ENCODE peak calls at places on chromosomes 2 and 18, in five cellular contexts. W is activated B cell treated with CpG ODN at 0.5 μM for 24 hours, U is WTC11, V is natural killer cell, Y is bronchial epithelial cell. A is an unnamed sample.

GRCh38 chr18:22324191-22325131 is 93.3 kb downstream of the CTAGE1 start:
- DNase-seq in V (no peak), W (no peak), Y (peak), U (peak), A (no peak)

GRCh38 chr2:197080611-197081010 is 154.1 kb upstream of the PGAP1 start:
- DNase-seq in V (no peak), W (no peak), Y (no peak), U (no peak), A (no peak)

GRCh38 chr2:219452361-219453317 is 18.0 kb downstream of the SPEG start:
- DNase-seq in U (peak), Y (peak), W (no peak), V (no peak), A (no peak)

GRCh38 chr2:195410272-195410671 is 246.8 kb upstream of the SLC39A10 start:
- DNase-seq in Y (no peak), V (no peak), U (no peak), W (no peak), A (no peak)

GRCh38 chr2:24021122-24021998 is 11.5 kb downstream of the MFSD2B start:
- DNase-seq in U (peak), W (no peak), Y (peak), V (no peak), A (no peak)

GRCh38 chr2:15412779-15413178 is 148.4 kb downstream of the NBAS start:
- DNase-seq in V (no peak), W (no peak), Y (no peak), U (no peak), A (no peak)

GRCh38 chr2:233538741-233539140 is 27.8 kb downstream of the USP40 start:
- DNase-seq in V (no peak), Y (no peak), W (no peak), U (no peak), A (no peak)

GRCh38 chr2:186540971-186541370 is 48.9 kb upstream of the ITGAV start:
- DNase-seq in U (no peak), Y (no peak), W (no peak), V (no peak), A (no peak)

GRCh38 chr2:58425368-58425767 is 184.2 kb upstream of the FANCL start:
- DNase-seq in W (no peak), U (no peak), V (no peak), Y (no peak), A (no peak)

GRCh38 chr2:110806053-110806452 is 73.7 kb downstream of the ACOXL start:
- DNase-seq in U (no peak), V (peak), W (peak), Y (no peak), A (no peak)

GRCh38 chr2:56100791-56101312 is 82.9 kb upstream of the CCDC85A start:
- DNase-seq in V (no peak), Y (no peak), U (no peak), W (no peak), A (no peak)

GRCh38 chr2:23273786-23274185 is 111.2 kb upstream of the KLHL29 start:
- DNase-seq in U (no peak), Y (peak), W (no peak), V (no peak), A (no peak)

GRCh38 chr2:11145350-11145749 is 9.9 kb upstream of the SLC66A3 start:
- DNase-seq in Y (no peak), W (no peak), U (no peak), V (no peak), A (no peak)

GRCh38 chr2:61887684-61888303 is 662 bp downstream of the CCT4 start:
- DNase-seq in V (peak), U (no peak), Y (peak), W (no peak), A (no peak)

GRCh38 chr18:40851014-40851429 is 1104.0 kb upstream of the PIK3C3 start:
- DNase-seq in V (no peak), U (no peak), Y (peak), W (no peak), A (no peak)

GRCh38 chr2:53944542-53944941 is 26.3 kb downstream of the PSME4 start:
- DNase-seq in U (no peak), Y (no peak), W (no peak), V (no peak), A (no peak)

GRCh38 chr2:172790404-172790803 is 54.8 kb downstream of the RAPGEF4 start:
- DNase-seq in V (no peak), U (no peak), W (no peak), Y (peak), A (no peak)

GRCh38 chr2:73080321-73081131 is 9.0 kb upstream of the SFXN5 start:
- DNase-seq in Y (no peak), W (no peak), V (no peak), U (no peak), A (no peak)

GRCh38 chr2:47223980-47224379 is 68.9 kb upstream of the STPG4 start:
- DNase-seq in U (no peak), W (no peak), Y (no peak), V (no peak), A (no peak)

GRCh38 chr18:48605408-48605845 is 66.6 kb downstream of the CTIF start:
- DNase-seq in Y (no peak), V (no peak), U (peak), W (no peak), A (no peak)

GRCh38 chr2:143433158-143433557 is 303.9 kb downstream of the ARHGAP15 start:
- DNase-seq in W (no peak), Y (no peak), V (no peak), U (no peak), A (no peak)
- TF ChIP-seq CTCF in W (no peak), Y (no peak), V (no peak), U (no peak), A (peak)

GRCh38 chr2:237966565-237967462 is at the start of gene UBE2F:
- DNase-seq in U (peak), Y (peak), V (peak), W (peak), A (peak)
- TF ChIP-seq CTCF in U (no peak), Y (no peak), V (no peak), W (no peak), A (no peak)

DNA sequence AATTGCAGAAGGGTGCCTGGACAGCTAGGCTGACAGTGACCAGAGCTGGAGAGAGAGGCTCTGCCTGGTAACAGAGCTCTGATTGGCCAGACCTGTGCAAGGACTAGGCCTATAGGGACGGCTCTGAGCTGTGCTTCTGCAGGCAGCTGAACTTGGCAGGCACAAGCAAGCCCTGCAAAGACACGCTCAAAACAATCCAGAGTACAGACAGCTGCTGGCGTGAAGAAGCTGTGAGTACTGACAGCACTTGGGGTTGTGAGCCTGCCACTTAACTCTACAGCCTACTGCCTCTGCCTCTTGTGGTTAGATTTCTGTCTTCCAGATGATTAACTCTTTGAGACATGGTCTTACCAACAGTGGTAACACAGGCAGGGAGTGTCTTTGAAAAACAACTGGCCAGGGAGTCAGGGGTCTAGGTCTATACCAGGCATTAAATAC is 568.6 kb downstream of the TNS1 start:
- DNase-seq in V (peak), Y (peak), W (no peak), U (peak), A (peak)
- TF ChIP-seq CTCF in V (no peak), Y (no peak), W (no peak), U (no peak), A (no peak)

DNA sequence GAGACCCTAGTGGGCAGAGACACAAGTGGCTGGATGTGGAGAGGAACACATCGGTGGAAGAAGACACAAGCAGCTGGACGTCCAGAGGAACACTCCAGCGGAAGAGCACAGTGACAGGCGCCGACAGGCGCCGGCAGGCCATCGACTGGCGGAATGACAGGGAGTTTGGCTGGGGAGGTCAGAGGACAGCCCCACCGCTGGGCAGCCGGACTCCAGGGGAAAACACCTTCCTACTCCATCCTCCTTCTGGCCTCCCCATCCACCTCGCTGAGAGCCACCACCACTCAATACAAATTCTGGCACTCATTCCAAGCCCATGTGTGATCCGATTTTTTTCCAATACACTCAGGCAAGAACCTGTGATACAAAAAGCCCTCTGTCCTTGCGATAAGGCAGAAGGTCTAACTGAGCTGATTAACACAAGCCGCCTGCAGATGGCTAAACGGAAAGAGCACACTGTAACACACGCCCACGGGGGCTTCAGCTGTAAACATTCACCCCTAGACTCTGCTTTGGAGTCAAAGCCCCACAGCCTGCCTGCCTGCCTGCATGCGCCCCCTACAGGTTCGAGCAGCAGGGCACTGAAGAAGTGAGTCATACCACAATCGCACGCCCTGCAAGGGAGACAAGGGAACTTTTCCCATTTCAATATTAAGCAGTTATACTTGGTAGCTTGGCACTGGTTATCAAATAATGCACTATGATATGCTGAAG is 50.2 kb upstream of the LRP1B start:
- DNase-seq in W (no peak), U (peak), Y (peak), V (no peak), A (no peak)
- TF ChIP-seq CTCF in W (no peak), U (peak), Y (peak), V (no peak), A (peak)

DNA sequence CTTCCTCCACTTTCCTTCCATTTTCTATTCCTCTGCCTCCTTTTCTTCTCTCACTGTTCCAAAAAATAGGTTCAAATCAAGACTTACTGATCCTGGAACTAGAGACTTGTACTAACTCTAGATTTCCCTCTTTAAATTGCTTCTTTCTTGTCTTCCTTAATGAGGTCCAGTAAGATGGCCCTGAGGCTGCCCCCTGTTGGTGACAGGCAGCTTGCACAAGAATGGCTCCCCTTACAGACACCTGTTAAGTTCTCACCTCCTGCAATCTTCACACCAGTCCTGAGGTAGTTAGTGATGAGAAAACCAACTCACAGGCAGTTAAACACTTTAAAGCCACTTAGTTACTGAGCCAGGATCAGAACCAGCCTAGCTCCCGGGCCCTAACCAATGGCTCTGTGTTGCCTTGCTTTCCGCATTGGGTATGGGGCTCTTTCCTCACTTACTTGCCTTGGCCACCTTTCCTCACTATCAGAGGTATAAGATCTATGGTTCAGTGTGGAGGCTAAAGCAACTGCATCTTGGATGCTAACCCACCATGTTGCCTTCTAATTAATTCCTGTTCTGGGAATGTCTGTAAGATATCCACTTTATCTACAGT is 130.6 kb downstream of the AKAIN1 start:
- DNase-seq in U (peak), Y (no peak), W (no peak), V (no peak), A (no peak)
- TF ChIP-seq CTCF in U (peak), Y (no peak), W (no peak), V (peak), A (peak)

GRCh38 chr2:27721884-27722485 is 49.5 kb upstream of the MRPL33 start:
- DNase-seq in V (no peak), Y (no peak), U (no peak), W (no peak), A (no peak)

GRCh38 chr2:27721335-27721734 is 50.2 kb upstream of the MRPL33 start:
- DNase-seq in Y (peak), U (no peak), W (no peak), V (no peak), A (no peak)

GRCh38 chr2:27724191-27724590 is 47.3 kb upstream of the MRPL33 start:
- DNase-seq in Y (no peak), W (no peak), U (no peak), V (no peak), A (no peak)

GRCh38 chr2:27724905-27725693 is 46.4 kb upstream of the MRPL33 start:
- DNase-seq in Y (no peak), W (no peak), U (no peak), V (no peak), A (no peak)

GRCh38 chr2:27723372-27724144 is 48.0 kb upstream of the MRPL33 start:
- DNase-seq in W (no peak), V (no peak), Y (peak), U (peak), A (no peak)
- TF ChIP-seq CTCF in W (no peak), V (peak), Y (peak), U (peak), A (peak)

GRCh38 chr2:38740851-38741541 is 10.2 kb downstream of the SRSF7 start:
- DNase-seq in V (no peak), Y (peak), W (no peak), U (no peak), A (no peak)
- TF ChIP-seq CTCF in V (peak), Y (peak), W (no peak), U (peak), A (peak)

DNA sequence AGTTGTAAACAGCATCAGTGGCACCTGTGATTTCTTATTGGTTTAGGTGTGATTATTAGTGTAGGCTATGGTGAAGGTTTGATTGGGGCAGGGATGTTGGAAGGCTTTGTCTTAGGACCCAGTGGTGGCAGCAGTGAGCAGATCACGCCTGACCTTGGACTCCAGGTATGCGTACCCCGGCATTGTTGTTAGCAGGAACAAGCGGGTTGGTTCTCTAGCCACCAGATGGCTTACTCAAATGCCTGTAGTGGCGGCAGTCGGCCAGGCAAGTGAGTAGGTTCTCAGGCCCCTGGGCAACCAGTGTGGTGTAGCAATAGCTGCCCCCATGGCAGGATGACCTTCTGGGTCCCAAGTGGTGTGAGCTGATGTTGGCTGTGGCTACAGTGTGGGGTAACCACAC is 558.3 kb downstream of the KCNJ3 start:
- DNase-seq in Y (no peak), U (peak), V (no peak), W (no peak), A (no peak)
- TF ChIP-seq CTCF in Y (no peak), U (no peak), V (no peak), W (no peak), A (no peak)

DNA sequence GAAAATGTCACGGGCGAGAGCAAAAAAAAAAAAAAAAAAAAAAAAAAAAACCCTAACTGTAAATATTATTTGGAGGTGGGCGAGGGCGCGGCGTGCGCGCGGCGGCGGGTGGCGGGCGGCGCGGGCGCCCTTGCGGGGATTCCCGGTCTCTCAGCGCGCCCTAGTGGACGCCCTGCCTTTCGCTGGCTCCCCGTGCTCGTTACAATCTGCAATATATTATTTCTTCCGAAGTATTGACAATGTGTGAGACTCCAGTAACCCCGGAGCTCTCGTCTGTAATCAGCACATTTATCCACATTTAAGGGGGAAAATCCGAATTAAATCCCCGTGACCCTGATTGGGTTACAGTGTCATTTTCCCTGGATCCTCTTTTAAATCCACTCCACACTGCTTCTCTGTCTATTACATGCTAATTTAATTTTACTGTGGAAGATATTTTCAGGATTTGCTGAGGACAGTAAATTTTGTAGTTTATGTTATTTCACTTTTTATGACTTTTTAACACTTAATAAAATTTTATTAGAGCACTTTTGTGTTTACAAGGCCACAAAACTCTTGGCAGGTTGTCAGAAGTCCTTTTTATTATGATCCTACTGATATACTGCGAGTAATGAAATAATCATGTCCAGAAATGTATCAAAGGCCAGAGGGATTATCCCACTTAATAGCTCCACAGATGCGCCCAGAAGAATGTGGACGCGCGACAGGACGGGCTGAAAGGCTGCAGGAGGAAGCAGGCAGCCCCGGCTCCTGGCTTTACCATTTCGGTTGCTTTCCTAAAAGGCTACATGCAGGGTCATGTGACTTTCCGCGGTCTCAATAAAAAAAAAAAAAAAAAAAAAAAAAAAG is 369.1 kb downstream of the MTX2 start:
- DNase-seq in V (peak), U (peak), Y (peak), W (peak), A (peak)
- TF ChIP-seq CTCF in V (peak), U (peak), Y (peak), W (peak), A (peak)

GRCh38 chr18:25561923-25562322 is 210.0 kb upstream of the ZNF521 start:
- DNase-seq in U (peak), W (no peak), V (no peak), Y (no peak), A (no peak)
- TF ChIP-seq CTCF in U (no peak), W (no peak), V (peak), Y (no peak), A (peak)